ENCODE peak calls at places on chromosomes 13 and 19, in four cellular contexts. Y is endothelial cell of umbilical vein, L is H1, U is PC-3. H is an unnamed sample.

GRCh38 chr19:6267552-6268381 is 12.0 kb downstream of the MLLT1 start:
- DNase-seq in L (no peak), U (no peak), Y (no peak), H (no peak)

GRCh38 chr13:113920606-113921306 is 53.1 kb downstream of the C13orf46 start:
- DNase-seq in U (no peak), L (no peak), Y (no peak), H (no peak)

GRCh38 chr13:76019421-76020044 is 383.4 kb downstream of the LMO7 start:
- DNase-seq in Y (no peak), L (peak; percentile 78), U (peak; percentile 88), H (peak; percentile 37)

GRCh38 chr13:42893346-42893745 is 98.7 kb downstream of the EPSTI1 start:
- DNase-seq in L (no peak), U (peak; percentile 21), Y (peak; percentile 34), H (no peak)

GRCh38 chr13:98293570-98294142 is 116.6 kb upstream of the RNF113B start:
- DNase-seq in L (no peak), Y (no peak), U (peak; percentile 17), H (no peak)

GRCh38 chr13:88031980-88032562 is 360.9 kb downstream of the SLITRK5 start:
- DNase-seq in L (no peak), Y (no peak), U (peak; percentile 45), H (no peak)

GRCh38 chr13:109786457-109787134 is at the start of gene IRS2:
- DNase-seq in Y (peak; percentile 85), L (peak; percentile 89), U (peak; percentile 84), H (peak; percentile 95)

GRCh38 chr13:46124967-46125933 is 20.4 kb upstream of the CPB2 start:
- DNase-seq in U (no peak), L (no peak), Y (peak; percentile 75), H (no peak)

GRCh38 chr13:96141032-96141431 is 51.1 kb downstream of the HS6ST3 start:
- DNase-seq in L (no peak), Y (no peak), U (peak; percentile 51), H (no peak)